ENCODE peak calls at places on chromosome 14, in eight cellular contexts. Y is kidney, D is GM12878, P is astrocyte, O is fibroblast of lung, Z is endothelial cell of umbilical vein, J is H9, B is neural progenitor cell. N is an unnamed sample.
A peak's percentile ranks its signal among the peaks of the same experiment; 100 is the strongest.

GRCh38 chr14:21455592-21455911 is 371 bp downstream of the CHD8 start:
- DNase-seq in Y (no peak), D (no peak), P (no peak), O (no peak), Z (no peak), J (no peak), B (no peak), N (peak; percentile 33)

GRCh38 chr14:94561656-94562010 is 391 bp downstream of the SERPINA4 start:
- DNase-seq in Y (no peak), D (no peak), P (no peak), O (no peak), Z (no peak), J (no peak), B (no peak), N (no peak)

GRCh38 chr14:100159107-100159864 is at the start of gene DEGS2:
- DNase-seq in Y (peak; percentile 88), D (no peak), P (no peak), O (no peak), Z (no peak), J (peak; percentile 79), B (peak; percentile 77), N (no peak)

GRCh38 chr14:103542545-103543088 is 13.6 kb downstream of the TRMT61A start:
- DNase-seq in Y (peak; percentile 87), D (no peak), P (no peak), O (no peak), Z (no peak), J (peak; percentile 94), B (peak; percentile 97), N (no peak)

GRCh38 chr14:53365516-53366130 is 212.5 kb upstream of the DDHD1 start:
- DNase-seq in Y (no peak), D (no peak), P (peak; percentile 58), O (peak; percentile 88), Z (peak; percentile 40), J (no peak), B (no peak), N (no peak)

GRCh38 chr14:85531141-85531593 is 1.2 kb downstream of the FLRT2 start:
- DNase-seq in Y (peak; percentile 83), D (no peak), P (peak; percentile 64), O (peak; percentile 80), Z (peak; percentile 88), J (peak; percentile 75), B (peak; percentile 69), N (peak; percentile 75)

GRCh38 chr14:54653764-54654469 is 87.0 kb downstream of the SAMD4A start:
- DNase-seq in Y (peak; percentile 84), D (no peak), P (peak; percentile 91), O (peak; percentile 71), Z (peak; percentile 99), J (no peak), B (peak; percentile 42), N (peak; percentile 55)

GRCh38 chr14:34843011-34843554 is 32.1 kb downstream of the BAZ1A start:
- DNase-seq in Y (no peak), D (peak; percentile 27), P (peak; percentile 70), O (peak; percentile 75), Z (peak; percentile 57), J (no peak), B (no peak), N (peak; percentile 97)

GRCh38 chr14:76957224-76957881 is 71.2 kb downstream of the IRF2BPL start:
- DNase-seq in Y (no peak), D (no peak), P (no peak), O (no peak), Z (peak; percentile 48), J (no peak), B (no peak), N (no peak)

GRCh38 chr14:42523656-42524055 is 917.0 kb downstream of the LRFN5 start:
- DNase-seq in Y (no peak), D (peak; percentile 36), P (no peak), O (peak; percentile 74), Z (no peak), J (no peak), B (no peak), N (no peak)

GRCh38 chr14:95240859-95241813 is 78.6 kb downstream of the CLMN start:
- DNase-seq in Y (no peak), D (no peak), P (no peak), O (no peak), Z (no peak), J (no peak), B (no peak), N (no peak)

GRCh38 chr14:50067723-50068495 is 48.5 kb downstream of the VCPKMT start:
- DNase-seq in Y (no peak), D (no peak), P (peak; percentile 85), O (peak; percentile 47), Z (peak; percentile 38), J (no peak), B (no peak), N (peak; percentile 84)

GRCh38 chr14:62062645-62063044 is 300.4 kb downstream of the SNAPC1 start:
- DNase-seq in Y (no peak), D (no peak), P (no peak), O (no peak), Z (no peak), J (no peak), B (no peak), N (no peak)
- H3K9ac ChIP-seq in Y (no peak overlapping the region), D (no peak overlapping the region), P (no peak overlapping the region), O (no peak overlapping the region), Z (no peak overlapping the region), J (no peak overlapping the region), B (no peak overlapping the region), N (no peak overlapping the region)

DNA sequence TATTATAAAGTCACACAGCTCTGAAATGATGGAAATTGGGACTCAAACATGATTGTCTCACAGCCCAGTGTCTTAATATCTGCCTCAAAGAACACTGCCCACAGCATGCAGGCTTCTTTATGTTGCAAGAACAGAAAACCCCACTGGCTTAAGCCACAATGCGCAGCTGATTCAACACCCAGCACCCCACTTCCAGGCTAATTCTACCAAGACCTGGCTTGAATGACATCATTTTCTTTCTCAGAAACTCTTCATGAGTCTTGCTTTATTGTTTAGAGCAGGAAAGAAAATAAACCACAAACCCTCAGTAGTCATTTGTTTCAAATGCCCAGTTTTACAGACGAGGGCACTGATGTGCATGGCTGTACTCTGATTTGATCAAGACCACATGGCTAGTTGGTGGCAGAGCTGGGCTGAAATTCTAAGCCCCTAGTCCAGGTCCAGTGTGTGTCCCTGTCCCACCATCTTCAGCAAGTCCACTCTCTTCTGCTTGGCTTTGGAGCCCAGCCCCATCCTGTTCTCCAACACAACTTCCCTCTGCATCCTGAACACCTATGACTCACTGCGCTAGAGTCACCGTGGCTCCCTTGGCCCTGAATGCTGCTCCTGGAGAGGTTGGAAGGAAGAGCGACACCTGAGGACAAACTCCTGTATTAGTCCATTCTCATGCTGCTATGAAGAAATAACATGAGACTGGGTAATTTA is 50.3 kb upstream of the SRSF5 start:
- DNase-seq in Y (no peak), D (no peak), P (peak; percentile 95), O (peak; percentile 85), Z (peak; percentile 87), J (no peak), B (no peak), N (peak; percentile 97)
- H3K27ac ChIP-seq in Y (no peak overlapping the region), D (no peak overlapping the region), P (peak overlapping the region; percentile 86), O (peak overlapping the region; percentile 61), Z (peak overlapping the region; percentile 73), J (no peak overlapping the region), B (no peak overlapping the region), N (peak overlapping the region; percentile 91)

GRCh38 chr14:65329911-65330310 is 82.6 kb upstream of the FUT8 start:
- DNase-seq in Y (no peak), D (no peak), P (no peak), O (no peak), Z (peak; percentile 8), J (no peak), B (no peak), N (no peak)
- H3K9ac ChIP-seq in Y (no peak overlapping the region), D (no peak overlapping the region), P (no peak overlapping the region), O (no peak overlapping the region), Z (no peak overlapping the region), J (no peak overlapping the region), B (no peak overlapping the region), N (no peak overlapping the region)

DNA sequence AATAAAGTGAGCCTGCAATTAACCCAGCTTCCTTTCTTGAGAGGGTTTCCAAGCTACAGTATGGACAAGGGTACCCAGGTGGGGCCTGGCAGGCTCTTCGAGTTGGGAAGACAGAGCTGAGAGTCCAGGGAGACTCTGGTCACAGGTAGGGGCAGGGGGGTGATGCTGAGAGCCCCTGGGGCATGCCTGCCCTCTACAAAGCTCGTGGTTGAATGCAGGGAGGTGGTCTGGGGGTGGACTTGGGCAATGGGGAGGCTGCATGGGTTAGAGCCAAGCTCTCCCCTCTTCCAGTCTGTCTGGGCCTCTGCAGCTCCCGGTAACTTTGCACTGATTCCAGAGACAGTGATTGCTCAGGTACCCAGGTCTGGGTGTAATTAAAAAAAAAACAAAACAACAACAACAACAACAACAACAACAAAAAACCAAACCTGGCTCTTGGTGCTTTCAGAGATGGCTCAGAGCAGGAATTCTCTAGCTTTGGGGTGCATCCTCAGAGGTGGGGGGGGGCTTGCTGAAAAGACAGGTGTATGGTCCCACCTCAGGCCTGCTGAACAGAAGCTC is 30.8 kb upstream of the PPP2R5C start:
- DNase-seq in Y (no peak), D (no peak), P (no peak), O (no peak), Z (no peak), J (no peak), B (no peak), N (no peak)
- H3K27ac ChIP-seq in Y (no peak overlapping the region), D (peak overlapping the region; percentile 33), P (no peak overlapping the region), O (no peak overlapping the region), Z (no peak overlapping the region), J (no peak overlapping the region), B (no peak overlapping the region), N (peak overlapping the region; percentile 91)

DNA sequence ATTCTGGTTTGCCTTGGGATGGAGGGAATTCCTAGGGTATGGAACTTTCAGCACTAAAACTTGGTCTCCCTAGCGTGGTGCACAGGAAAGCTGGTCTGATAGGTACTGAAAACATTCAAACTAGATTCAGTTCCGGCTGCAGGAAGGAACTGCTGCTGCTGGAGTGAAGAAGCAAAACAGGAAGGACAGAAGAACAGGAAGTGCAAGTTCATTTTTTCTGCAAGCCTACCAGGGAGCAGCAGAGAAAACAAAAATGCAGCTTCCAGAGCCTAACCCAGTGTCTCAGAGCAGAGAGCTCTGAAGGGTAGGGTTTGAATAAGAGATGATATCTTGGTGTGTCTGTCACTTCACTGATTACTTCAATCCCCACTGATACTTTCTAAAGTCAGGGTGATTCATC is 165.2 kb downstream of the VRK1 start:
- DNase-seq in Y (no peak), D (no peak), P (no peak), O (no peak), Z (no peak), J (no peak), B (no peak), N (no peak)
- H3K9ac ChIP-seq in Y (no peak overlapping the region), D (no peak overlapping the region), P (no peak overlapping the region), O (no peak overlapping the region), Z (no peak overlapping the region), J (no peak overlapping the region), B (no peak overlapping the region), N (no peak overlapping the region)

N was measured in mammary epithelial cell.